ENCODE peak calls at places on chromosomes 3 and 15, in six cellular contexts. U is ovary, J is WERI-Rb-1, L is fibroblast of the aortic adventitia, F is A549, O is AG04449. T is an unnamed sample.

GRCh38 chr3:149999421-149999820 is 28.7 kb upstream of the PFN2 start:
- DNase-seq in U (no peak), J (no peak), L (no peak), F (no peak), O (no peak), T (no peak)

GRCh38 chr3:127652246-127652995 is 20.3 kb upstream of the ABTB1 start:
- DNase-seq in U (peak; percentile 50), J (peak; percentile 63), L (peak; percentile 67), F (peak; percentile 58), O (no peak), T (no peak)

GRCh38 chr3:83813176-83813575 is 1145.6 kb upstream of the CADM2 start:
- DNase-seq in U (no peak), J (no peak), L (no peak), F (no peak), O (no peak), T (no peak)

GRCh38 chr3:172089250-172089649 is 49.9 kb downstream of the FNDC3B start:
- DNase-seq in U (no peak), J (no peak), L (no peak), F (no peak), O (no peak), T (no peak)

GRCh38 chr15:89326316-89326715 is 8.3 kb downstream of the POLG start:
- DNase-seq in U (no peak), J (no peak), L (no peak), F (no peak), O (no peak), T (no peak)

GRCh38 chr3:186360779-186361178 is 1.3 kb downstream of the DGKG start:
- DNase-seq in U (no peak), J (peak; percentile 51), L (no peak), F (no peak), O (no peak), T (no peak)

GRCh38 chr3:113261996-113262665 is 50.8 kb downstream of the BOC start:
- DNase-seq in U (peak; percentile 54), J (no peak), L (peak; percentile 83), F (no peak), O (no peak), T (no peak)

GRCh38 chr15:85408270-85408746 is 27.9 kb downstream of the AKAP13 start:
- DNase-seq in U (no peak), J (no peak), L (no peak), F (no peak), O (no peak), T (no peak)

GRCh38 chr3:139520028-139520737 is 19.4 kb downstream of the RBP1 start:
- DNase-seq in U (no peak), J (peak; percentile 49), L (peak; percentile 51), F (peak; percentile 52), O (no peak), T (no peak)

GRCh38 chr3:88000853-88001252 is 58.0 kb downstream of the CGGBP1 start:
- DNase-seq in U (no peak), J (no peak), L (peak; percentile 25), F (no peak), O (no peak), T (no peak)

GRCh38 chr15:70093481-70094309 is 4.0 kb downstream of the TLE3 start:
- DNase-seq in U (no peak), J (no peak), L (peak; percentile 76), F (no peak), O (no peak), T (peak; percentile 6)

GRCh38 chr3:123331006-123331405 is 117.9 kb downstream of the ADCY5 start:
- DNase-seq in U (peak; percentile 67), J (no peak), L (no peak), F (no peak), O (no peak), T (no peak)

GRCh38 chr15:60972866-60973265 is 256.2 kb downstream of the RORA start:
- DNase-seq in U (no peak), J (no peak), L (peak; percentile 79), F (no peak), O (peak; percentile 65), T (no peak)

GRCh38 chr3:141410861-141411771 is 42.8 kb downstream of the ZBTB38 start:
- DNase-seq in U (no peak), J (peak; percentile 31), L (peak; percentile 62), F (peak; percentile 81), O (no peak), T (no peak)

GRCh38 chr15:96974761-96975160 is 644.3 kb downstream of the NR2F2 start:
- DNase-seq in U (no peak), J (no peak), L (no peak), F (no peak), O (no peak), T (no peak)

GRCh38 chr3:184783309-184783708 is 28.7 kb upstream of the VPS8 start:
- DNase-seq in U (no peak), J (no peak), L (no peak), F (no peak), O (no peak), T (no peak)

GRCh38 chr3:152574461-152575079 is 260.4 kb upstream of the P2RY1 start:
- DNase-seq in U (peak; percentile 83), J (peak; percentile 47), L (peak; percentile 79), F (peak; percentile 58), O (no peak), T (no peak)

GRCh38 chr3:54932606-54933005 is 4.7 kb upstream of the LRTM1 start:
- DNase-seq in U (no peak), J (no peak), L (no peak), F (no peak), O (no peak), T (no peak)

GRCh38 chr3:87062685-87063084 is 71.7 kb upstream of the VGLL3 start:
- DNase-seq in U (no peak), J (no peak), L (no peak), F (no peak), O (no peak), T (no peak)

GRCh38 chr15:23074684-23075083 is 35.3 kb upstream of the TUBGCP5 start:
- DNase-seq in U (no peak), J (no peak), L (peak; percentile 3), F (no peak), O (no peak), T (no peak)

GRCh38 chr3:82157952-82158351 is 396.5 kb upstream of the GBE1 start:
- DNase-seq in U (no peak), J (no peak), L (peak; percentile 36), F (peak; percentile 7), O (no peak), T (no peak)

GRCh38 chr15:83982748-83983147 is 252.8 kb upstream of the GOLGA6L4 start:
- DNase-seq in U (no peak), J (no peak), L (no peak), F (no peak), O (no peak), T (no peak)

GRCh38 chr15:83030021-83030420 is 18.6 kb upstream of the C15orf40 start:
- DNase-seq in U (no peak), J (no peak), L (no peak), F (no peak), O (no peak), T (no peak)

GRCh38 chr3:105334138-105334882 is 32.4 kb upstream of the ALCAM start:
- DNase-seq in U (no peak), J (no peak), L (peak; percentile 36), F (no peak), O (no peak), T (no peak)

GRCh38 chr3:197555281-197556261 is at the start of gene BDH1:
- DNase-seq in U (peak; percentile 38), J (peak; percentile 60), L (no peak), F (peak; percentile 7), O (no peak), T (no peak)

GRCh38 chr3:102360211-102360610 is 74.6 kb upstream of the ZPLD1 start:
- DNase-seq in U (no peak), J (no peak), L (no peak), F (no peak), O (no peak), T (no peak)

GRCh38 chr15:59791646-59792208 is 102.6 kb upstream of the BNIP2 start:
- DNase-seq in U (no peak), J (no peak), L (no peak), F (no peak), O (no peak), T (no peak)

DNA sequence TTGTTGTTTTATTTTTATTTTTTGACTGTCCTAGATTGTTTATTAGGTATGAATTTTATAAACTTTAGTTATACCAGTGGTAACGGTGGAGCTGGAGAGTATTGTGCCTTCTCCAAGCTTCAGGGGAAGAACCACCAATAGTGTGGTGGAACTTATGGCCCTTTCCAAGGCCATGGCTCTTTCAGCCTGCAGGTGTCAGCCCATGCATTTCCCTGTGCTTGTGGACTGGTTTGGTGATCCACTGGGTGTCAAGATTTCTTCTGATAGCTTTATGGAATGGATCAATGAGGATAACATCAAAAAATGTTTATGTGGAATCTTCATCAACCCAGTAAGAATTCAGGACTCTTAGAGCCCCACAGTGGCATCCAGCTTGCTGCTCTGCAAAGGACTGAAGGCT is 19.2 kb upstream of the SCAMP5 start:
- DNase-seq in U (no peak), J (no peak), L (no peak), F (no peak), O (no peak), T (no peak)
- TF ChIP-seq CTCF in U (no peak), J (peak; percentile 3), L (no peak), F (no peak), O (no peak), T (peak; percentile 31)

GRCh38 chr3:182245059-182245458 is 533.3 kb downstream of the SOX2 start:
- DNase-seq in U (no peak), J (no peak), L (no peak), F (no peak), O (no peak), T (no peak)

GRCh38 chr3:182252802-182253201 is 540.5 kb upstream of the ATP11B start:
- DNase-seq in U (no peak), J (no peak), L (no peak), F (no peak), O (no peak), T (no peak)

GRCh38 chr3:182246870-182247269 is 535.1 kb downstream of the SOX2 start:
- DNase-seq in U (no peak), J (no peak), L (no peak), F (no peak), O (no peak), T (no peak)

GRCh38 chr3:182244222-182244971 is 532.7 kb downstream of the SOX2 start:
- DNase-seq in U (no peak), J (no peak), L (no peak), F (no peak), O (no peak), T (no peak)

GRCh38 chr3:182248349-182248880 is 536.7 kb downstream of the SOX2 start:
- DNase-seq in U (no peak), J (no peak), L (no peak), F (no peak), O (no peak), T (no peak)
- TF ChIP-seq CTCF in U (no peak), J (no peak), L (no peak), F (no peak), O (peak; percentile 15), T (peak; percentile 65)

GRCh38 chr3:11541321-11542303 is 102.1 kb downstream of the VGLL4 start:
- DNase-seq in U (no peak), J (no peak), L (peak; percentile 51), F (no peak), O (no peak), T (no peak)
- TF ChIP-seq CTCF in U (no peak), J (no peak), L (no peak), F (no peak), O (no peak), T (no peak)

DNA sequence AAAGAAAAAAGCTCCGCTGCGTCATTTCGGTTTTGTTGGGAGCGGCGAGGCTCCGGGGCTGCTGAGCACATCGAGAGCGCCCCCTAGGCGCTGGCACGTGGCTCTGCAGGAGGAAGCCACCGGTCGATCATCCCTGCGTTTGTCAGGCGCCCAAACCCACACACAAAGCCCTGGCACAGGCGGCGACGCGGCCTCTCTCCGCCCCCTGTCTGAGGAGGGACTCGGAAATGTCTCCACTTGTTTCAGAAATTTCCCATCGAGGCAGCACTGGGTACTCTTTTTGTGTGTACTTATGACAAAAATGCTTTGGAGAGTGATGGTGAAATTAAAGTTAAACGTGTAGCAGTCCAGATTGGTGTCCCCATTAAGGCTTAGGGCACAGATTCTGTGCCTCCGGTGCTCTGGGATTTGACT is 407.3 kb upstream of the ONECUT1 start:
- DNase-seq in U (peak; percentile 14), J (peak; percentile 77), L (peak; percentile 44), F (peak; percentile 80), O (no peak), T (no peak)
- TF ChIP-seq CTCF in U (no peak), J (peak; percentile 97), L (peak; percentile 77), F (peak; percentile 97), O (peak; percentile 58), T (peak; percentile 91)